ENCODE peak calls at places on chromosomes 5 and 9, in five cellular contexts. C, Y, F, H and R are unnamed samples.

GRCh38 chr5:76854644-76855043 is 4.8 kb downstream of the S100Z start:
- DNase-seq in C (no peak), Y (no peak), F (no peak), H (no peak), R (no peak)

GRCh38 chr9:35552376-35552775 is 52.7 kb upstream of the TESK1 start:
- DNase-seq in C (no peak), Y (no peak), F (no peak), H (no peak), R (no peak)

GRCh38 chr5:66617223-66617861 is 21.1 kb downstream of the MAST4 start:
- DNase-seq in C (no peak), Y (no peak), F (no peak), H (no peak), R (no peak)

GRCh38 chr5:108381034-108381954 is 604 bp downstream of the FBXL17 start:
- DNase-seq in C (peak; percentile 90), Y (peak; percentile 35), F (peak; percentile 48), H (peak; percentile 51), R (peak; percentile 88)

GRCh38 chr9:21830589-21830988 is 28.2 kb downstream of the MTAP start:
- DNase-seq in C (no peak), Y (no peak), F (no peak), H (no peak), R (no peak)

GRCh38 chr5:81787843-81788242 is 36.9 kb upstream of the SSBP2 start:
- DNase-seq in C (no peak), Y (peak; percentile 43), F (no peak), H (no peak), R (no peak)

GRCh38 chr9:77897292-77897691 is 134.3 kb downstream of the GNAQ start:
- DNase-seq in C (no peak), Y (no peak), F (no peak), H (no peak), R (no peak)

GRCh38 chr9:137396227-137396626 is 26.7 kb downstream of the EXD3 start:
- DNase-seq in C (no peak), Y (no peak), F (no peak), H (no peak), R (no peak)

GRCh38 chr9:129610473-129611301 is 10.2 kb downstream of the C9orf50 start:
- DNase-seq in C (peak; percentile 82), Y (peak; percentile 65), F (no peak), H (peak; percentile 49), R (peak; percentile 78)

GRCh38 chr5:173326501-173326960 is 1.7 kb downstream of the STC2 start:
- DNase-seq in C (no peak), Y (no peak), F (no peak), H (no peak), R (no peak)

GRCh38 chr9:93496285-93496684 is 42.9 kb upstream of the FAM120AOS start:
- DNase-seq in C (no peak), Y (no peak), F (no peak), H (no peak), R (no peak)

GRCh38 chr5:95219411-95219810 is 65.5 kb downstream of the MCTP1 start:
- DNase-seq in C (no peak), Y (no peak), F (no peak), H (no peak), R (no peak)

GRCh38 chr5:73454379-73455036 is 5.9 kb upstream of the FOXD1 start:
- DNase-seq in C (no peak), Y (peak; percentile 88), F (no peak), H (no peak), R (no peak)

GRCh38 chr5:173823721-173824567 is 64.2 kb upstream of the CPEB4 start:
- DNase-seq in C (no peak), Y (no peak), F (no peak), H (no peak), R (no peak)

GRCh38 chr5:138331449-138332368 is at the start of gene CDC25C:
- DNase-seq in C (peak; percentile 99), Y (peak; percentile 94), F (peak; percentile 93), H (peak; percentile 88), R (peak; percentile 98)

GRCh38 chr5:173973614-173973969 is 15.4 kb upstream of the C5orf47 start:
- DNase-seq in C (peak; percentile 64), Y (peak; percentile 58), F (no peak), H (no peak), R (no peak)

GRCh38 chr9:108060165-108060564 is 570.6 kb upstream of the KLF4 start:
- DNase-seq in C (no peak), Y (no peak), F (no peak), H (no peak), R (no peak)

GRCh38 chr9:4859035-4859434 is 66.3 kb downstream of the RCL1 start:
- DNase-seq in C (no peak), Y (peak; percentile 21), F (no peak), H (no peak), R (no peak)

GRCh38 chr9:110135858-110136257 is 72.1 kb downstream of the C9orf152 start:
- DNase-seq in C (no peak), Y (no peak), F (no peak), H (no peak), R (no peak)

GRCh38 chr5:134891473-134891872 is 13.5 kb upstream of the PCBD2 start:
- DNase-seq in C (no peak), Y (no peak), F (no peak), H (no peak), R (no peak)

GRCh38 chr5:6478793-6479192 is 30.1 kb downstream of the UBE2QL1 start:
- DNase-seq in C (no peak), Y (no peak), F (no peak), H (no peak), R (no peak)

GRCh38 chr5:134551891-134552290 is 26.4 kb downstream of the JADE2 start:
- DNase-seq in C (no peak), Y (no peak), F (no peak), H (no peak), R (no peak)

GRCh38 chr5:175444060-175444904 is at the start of gene DRD1:
- DNase-seq in C (peak; percentile 59), Y (peak; percentile 37), F (no peak), H (no peak), R (peak; percentile 35)

GRCh38 chr5:135443329-135443960 is 3.7 kb downstream of the DCANP1 start:
- DNase-seq in C (no peak), Y (no peak), F (no peak), H (no peak), R (no peak)

GRCh38 chr9:69516353-69517322 is 155.5 kb downstream of the APBA1 start:
- DNase-seq in C (no peak), Y (no peak), F (no peak), H (no peak), R (no peak)

GRCh38 chr5:62645223-62645622 is 66.6 kb downstream of the LRRC70 start:
- DNase-seq in C (no peak), Y (no peak), F (no peak), H (no peak), R (no peak)

GRCh38 chr5:79183617-79184016 is 52.3 kb upstream of the JMY start:
- DNase-seq in C (no peak), Y (no peak), F (no peak), H (no peak), R (no peak)

GRCh38 chr5:11595045-11595444 is 309.2 kb downstream of the CTNND2 start:
- DNase-seq in C (no peak), Y (no peak), F (no peak), H (no peak), R (no peak)

GRCh38 chr9:109588415-109588814 is 90.3 kb upstream of the PTPN3 start:
- DNase-seq in C (no peak), Y (no peak), F (no peak), H (no peak), R (no peak)

GRCh38 chr5:159262472-159262858 is 625 bp upstream of the UBLCP1 start:
- DNase-seq in C (no peak), Y (peak; percentile 26), F (no peak), H (no peak), R (no peak)

GRCh38 chr5:160937570-160937969 is 85.6 kb upstream of the ATP10B start:
- DNase-seq in C (no peak), Y (no peak), F (no peak), H (no peak), R (no peak)

GRCh38 chr9:2299156-2299842 is 284.2 kb downstream of the SMARCA2 start:
- DNase-seq in C (peak; percentile 75), Y (peak; percentile 96), F (no peak), H (no peak), R (no peak)

GRCh38 chr9:17614929-17615328 is 36.1 kb downstream of the SH3GL2 start:
- DNase-seq in C (no peak), Y (peak; percentile 60), F (no peak), H (no peak), R (no peak)

GRCh38 chr5:43515678-43516048 is 715 bp upstream of the C5orf34 start:
- DNase-seq in C (no peak), Y (peak; percentile 78), F (no peak), H (no peak), R (no peak)

GRCh38 chr9:21709464-21710058 is 92.9 kb upstream of the MTAP start:
- DNase-seq in C (no peak), Y (peak; percentile 24), F (no peak), H (peak; percentile 25), R (no peak)

GRCh38 chr5:17217421-17218352 is at the start of gene BASP1:
- DNase-seq in C (peak; percentile 85), Y (peak; percentile 86), F (no peak), H (no peak), R (peak; percentile 73)

GRCh38 chr9:110048976-110049698 is 158.8 kb downstream of the C9orf152 start:
- DNase-seq in C (no peak), Y (peak; percentile 38), F (no peak), H (peak; percentile 26), R (no peak)

GRCh38 chr5:10676224-10676623 is 84.8 kb downstream of the DAP start:
- DNase-seq in C (no peak), Y (no peak), F (no peak), H (no peak), R (no peak)

GRCh38 chr5:80935811-80936385 is 24.3 kb upstream of the RASGRF2 start:
- DNase-seq in C (no peak), Y (no peak), F (no peak), H (no peak), R (no peak)

GRCh38 chr9:12715268-12715667 is 22.1 kb downstream of the TYRP1 start:
- DNase-seq in C (no peak), Y (no peak), F (no peak), H (no peak), R (no peak)